ENCODE peak calls at places on chromosomes 16 and 17, in ten cellular contexts. U is Peyer's patch, J is tibial nerve, V is esophagus squamous epithelium, X is transverse colon, F is K562, R is H1, N is A549, G is breast epithelium, K is endothelial cell of umbilical vein. T is an unnamed sample.

GRCh38 chr16:28845173-28846079 is 722 bp downstream of the TUFM start:
- DNase-seq in J (no peak), N (peak), V (no peak), K (peak), U (no peak), F (peak), G (no peak), X (peak), R (no peak), T (no peak)

GRCh38 chr17:81566461-81567126 is 14.4 kb upstream of the FAAP100 start:
- DNase-seq in V (no peak), U (no peak), K (peak), G (peak), X (peak), N (peak), F (no peak), R (no peak), J (peak), T (peak)

GRCh38 chr16:60241671-60242070 is 1507.6 kb upstream of the GOT2 start:
- DNase-seq in X (no peak), K (no peak), U (no peak), N (no peak), J (no peak), R (no peak), G (no peak), V (no peak), F (no peak), T (no peak)

GRCh38 chr17:57718878-57719277 is 26.2 kb downstream of the CCDC182 start:
- DNase-seq in R (no peak), J (no peak), K (no peak), F (no peak), N (no peak), V (no peak), X (no peak), G (no peak), U (no peak), T (no peak)

GRCh38 chr17:18253947-18254821 is 4.4 kb downstream of the FLII start:
- DNase-seq in U (no peak), V (no peak), N (no peak), K (no peak), X (no peak), F (no peak), R (no peak), G (no peak), J (no peak), T (no peak)

GRCh38 chr16:88844412-88845118 is 12.2 kb downstream of the GALNS start:
- DNase-seq in K (no peak), J (no peak), N (no peak), G (no peak), X (no peak), F (no peak), V (no peak), R (no peak), U (no peak), T (no peak)

GRCh38 chr16:84836234-84836647 is 16.5 kb downstream of the CRISPLD2 start:
- DNase-seq in V (no peak), G (peak), U (no peak), R (peak), F (no peak), K (no peak), N (no peak), X (peak), J (peak), T (no peak)

GRCh38 chr16:56357765-56358322 is 67.5 kb downstream of the AMFR start:
- DNase-seq in G (peak), K (no peak), J (no peak), F (no peak), X (peak), R (peak), N (no peak), U (no peak), V (no peak), T (peak)

GRCh38 chr17:71885662-71886061 is 235.2 kb upstream of the SOX9 start:
- DNase-seq in X (no peak), R (no peak), V (no peak), G (no peak), F (no peak), K (no peak), U (no peak), N (no peak), J (no peak), T (no peak)

GRCh38 chr17:34171245-34171818 is 83.8 kb upstream of the CCL2 start:
- DNase-seq in J (peak), R (peak), U (peak), F (peak), G (peak), K (peak), V (no peak), X (peak), N (peak), T (peak)

GRCh38 chr16:80778707-80779106 is 25.7 kb downstream of the CDYL2 start:
- DNase-seq in G (no peak), K (peak), J (no peak), R (no peak), X (no peak), N (no peak), F (no peak), U (no peak), V (no peak), T (no peak)

GRCh38 chr16:63613701-63614100 is 1508.2 kb downstream of the CDH11 start:
- DNase-seq in K (peak), X (no peak), U (no peak), J (no peak), N (peak), G (no peak), V (no peak), R (no peak), F (no peak), T (no peak)

GRCh38 chr16:86818701-86819522 is 240.6 kb downstream of the FOXL1 start:
- DNase-seq in R (no peak), K (peak), F (peak), N (no peak), J (no peak), G (no peak), V (no peak), X (no peak), U (no peak), T (no peak)

GRCh38 chr16:30924797-30925645 is 1.6 kb downstream of the FBXL19 start:
- DNase-seq in G (no peak), X (peak), K (no peak), U (no peak), V (no peak), N (no peak), F (no peak), J (no peak), R (no peak), T (no peak)

GRCh38 chr17:63275968-63276349 is 170.1 kb downstream of the CYB561 start:
- DNase-seq in J (no peak), N (no peak), U (no peak), K (no peak), X (no peak), G (no peak), V (no peak), R (no peak), F (no peak), T (no peak)

GRCh38 chr17:31596382-31597323 is 205.2 kb downstream of the RAB11FIP4 start:
- DNase-seq in R (no peak), N (peak), K (peak), J (peak), G (no peak), V (no peak), U (peak), X (peak), F (no peak), T (peak)

GRCh38 chr17:48478224-48479013 is 48.4 kb upstream of the SKAP1 start:
- DNase-seq in R (no peak), U (peak), N (no peak), J (no peak), G (no peak), X (no peak), V (no peak), K (no peak), F (peak), T (no peak)

GRCh38 chr16:4214215-4214621 is 27.7 kb downstream of the SRL start:
- DNase-seq in K (no peak), G (no peak), V (no peak), N (peak), J (no peak), X (peak), U (no peak), F (no peak), R (no peak), T (peak)

GRCh38 chr16:87877942-87878507 is 8.7 kb upstream of the SLC7A5 start:
- DNase-seq in X (no peak), R (no peak), F (no peak), K (no peak), U (no peak), N (no peak), V (no peak), J (no peak), G (no peak), T (no peak)

GRCh38 chr16:22324787-22325597 is 27.8 kb downstream of the POLR3E start:
- DNase-seq in X (no peak), G (no peak), R (no peak), K (no peak), U (no peak), N (no peak), F (no peak), J (no peak), V (no peak), T (no peak)

GRCh38 chr17:57600092-57600491 is 145.0 kb downstream of the CCDC182 start:
- DNase-seq in U (peak), J (no peak), R (no peak), V (no peak), N (no peak), F (no peak), G (no peak), X (no peak), K (no peak), T (no peak)

GRCh38 chr17:66008680-66009079 is 183.3 kb downstream of the CEP112 start:
- DNase-seq in J (no peak), G (no peak), F (no peak), X (no peak), R (no peak), V (no peak), U (no peak), N (no peak), K (no peak), T (no peak)

GRCh38 chr16:8806272-8806983 is 8.8 kb downstream of the PMM2 start:
- DNase-seq in G (no peak), F (no peak), X (no peak), K (no peak), V (no peak), N (no peak), R (no peak), J (no peak), U (no peak), T (no peak)

GRCh38 chr17:27458524-27458908 is 2.3 kb downstream of the KSR1 start:
- DNase-seq in R (no peak), N (no peak), G (no peak), F (no peak), U (no peak), X (no peak), V (no peak), J (no peak), K (no peak), T (no peak)

GRCh38 chr16:88649924-88650748 is 717 bp downstream of the CYBA start:
- DNase-seq in F (peak), X (peak), N (no peak), U (peak), V (no peak), G (no peak), J (no peak), R (peak), K (no peak), T (peak)

GRCh38 chr17:42276359-42276608 is at the start of gene STAT5B:
- DNase-seq in G (peak), V (no peak), K (peak), F (peak), U (peak), N (peak), R (peak), X (peak), J (peak), T (peak)

GRCh38 chr17:2933606-2934005 is 129.8 kb downstream of the OR1D5 start:
- DNase-seq in G (no peak), J (no peak), N (no peak), F (no peak), U (no peak), R (no peak), K (no peak), X (no peak), V (no peak), T (no peak)

GRCh38 chr17:66310528-66311148 is 8.2 kb downstream of the PRKCA start:
- DNase-seq in K (no peak), F (peak), G (no peak), U (no peak), N (no peak), V (no peak), J (no peak), R (peak), X (no peak), T (no peak)

GRCh38 chr16:19997264-19997663 is 76.4 kb downstream of the GPR139 start:
- DNase-seq in U (no peak), V (no peak), R (no peak), K (no peak), F (no peak), J (no peak), N (no peak), G (no peak), X (no peak), T (no peak)

DNA sequence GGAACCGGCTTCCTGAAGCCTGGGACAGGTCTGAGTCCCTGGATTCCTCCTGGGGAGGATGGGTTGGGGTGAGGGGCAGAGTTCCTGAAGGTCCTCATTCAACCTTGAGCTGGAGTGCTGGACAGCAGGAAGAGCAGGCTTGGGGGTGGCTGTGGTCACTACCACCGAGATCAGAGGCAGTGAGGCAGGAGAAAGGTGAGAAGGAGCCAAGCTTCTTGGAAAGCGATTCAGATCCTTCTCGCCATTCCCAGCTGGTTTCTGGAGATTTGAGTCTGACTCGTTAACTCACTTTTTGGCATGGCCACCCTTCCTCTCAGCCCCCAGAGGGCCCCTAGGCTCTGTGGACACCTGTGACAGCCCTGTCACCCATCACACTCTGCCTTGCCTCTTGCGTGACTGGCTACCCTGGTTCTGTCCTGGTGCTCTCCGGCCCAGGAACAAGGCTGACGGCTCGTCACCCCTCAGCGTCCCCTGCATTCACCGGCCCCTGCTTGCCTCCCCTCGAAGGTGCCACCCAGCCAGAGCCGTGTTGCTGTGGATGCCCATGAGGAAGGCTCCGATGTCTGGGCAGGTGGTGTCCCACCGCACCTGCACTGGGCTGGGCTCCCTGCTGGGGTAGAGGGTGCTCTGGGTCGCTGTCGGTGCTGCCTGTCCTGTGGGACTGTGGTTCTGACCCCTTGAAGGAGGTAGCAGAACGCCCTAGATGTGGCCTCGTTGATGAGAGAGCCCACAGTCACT is 9.7 kb upstream of the TIMP2 start:
- DNase-seq in X (no peak), V (no peak), K (no peak), J (no peak), G (no peak), R (no peak), N (no peak), U (no peak), F (no peak), T (no peak)
- H3K4me3 ChIP-seq in X (no peak), V (no peak), K (peak), J (no peak), G (peak), R (no peak), N (peak), U (no peak), F (no peak), T (no peak)

DNA sequence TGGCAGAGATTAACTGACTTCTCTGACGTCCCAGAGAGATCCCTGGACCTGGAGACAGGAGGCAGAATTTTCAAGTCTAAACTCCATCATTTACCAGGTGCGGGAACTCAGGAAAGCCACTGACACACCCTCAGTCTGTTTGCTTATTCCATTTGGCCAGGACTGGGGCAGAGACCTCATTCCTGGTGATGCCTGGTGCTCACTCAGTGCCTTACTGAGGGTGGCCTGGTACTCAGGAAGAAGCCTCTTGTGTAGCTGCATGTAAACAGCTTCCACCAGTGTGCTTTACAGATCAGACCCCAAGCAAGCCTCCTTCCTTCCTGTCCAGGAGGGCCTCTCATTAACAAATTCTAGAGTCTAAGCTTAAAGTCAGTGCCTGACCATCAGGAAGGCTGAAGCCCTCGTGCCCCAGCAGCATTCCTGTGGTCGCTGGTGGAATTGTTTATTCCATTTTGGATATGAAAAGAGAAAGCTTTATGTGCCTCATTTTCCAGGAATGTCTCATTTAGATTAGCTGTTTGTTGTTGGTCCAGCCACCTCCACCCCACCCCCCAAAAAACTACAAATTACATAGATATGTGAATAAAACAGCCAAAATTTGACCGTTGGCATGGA is 236.1 kb upstream of the CDH5 start:
- DNase-seq in U (no peak), K (no peak), G (no peak), R (no peak), F (no peak), J (no peak), N (no peak), V (no peak), X (no peak), T (no peak)
- H3K27ac ChIP-seq in U (no peak), K (no peak), G (peak), R (no peak), F (no peak), J (peak), N (no peak), V (no peak), X (no peak), T (no peak)

DNA sequence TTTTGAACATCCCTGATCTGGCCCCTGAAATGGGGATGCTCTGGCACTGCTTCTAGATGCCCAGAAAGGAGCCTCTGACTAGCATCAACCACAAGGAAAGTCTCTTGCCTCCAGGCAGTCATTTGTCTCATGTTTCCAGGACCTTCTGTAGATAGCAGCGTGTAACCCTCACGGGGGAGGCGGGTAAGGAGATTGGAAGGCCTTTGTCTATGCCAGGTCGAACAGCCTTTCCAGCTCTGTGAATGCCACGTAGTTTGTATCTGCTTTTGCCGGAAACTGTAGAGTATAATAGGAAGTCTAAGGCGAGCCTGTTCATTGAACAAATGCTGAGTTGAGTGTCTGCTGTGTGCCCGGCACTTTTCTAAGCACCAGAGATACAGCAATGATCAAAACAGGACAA is 43.9 kb upstream of the AQP8 start:
- DNase-seq in U (no peak), V (no peak), R (no peak), G (no peak), N (no peak), J (no peak), K (no peak), F (no peak), X (no peak), T (no peak)
- TF ChIP-seq POLR2A in U (no peak), V (no peak), R (no peak), G (no peak), N (no peak), J (no peak), K (no peak), F (no peak), X (no peak), T (no peak)

GRCh38 chr17:76449126-76449525 is 3.8 kb downstream of the UBE2O start:
- DNase-seq in N (no peak), J (no peak), K (no peak), F (no peak), G (no peak), R (no peak), U (no peak), X (no peak), V (no peak), T (no peak)
- H3K4me3 ChIP-seq in N (no peak), J (no peak), K (no peak), F (no peak), G (no peak), R (no peak), U (no peak), X (no peak), V (no peak), T (no peak)

GRCh38 chr17:29567362-29568330 is 809 bp upstream of the ABHD15 start:
- DNase-seq in R (peak), J (peak), N (peak), V (no peak), X (peak), U (peak), G (peak), K (peak), F (peak), T (peak)
- H3K27ac ChIP-seq in R (no peak), J (peak), N (peak), V (peak), X (peak), U (peak), G (peak), K (peak), F (peak), T (peak)